ENCODE peak calls at places on chromosome 16, in six cellular contexts. F, S, P, T, L and R are unnamed samples. For H3K9me3, the result is how much of the 10 kb centered on the place peaks cover.

GRCh38 chr16:79286646-79287423 is 313.7 kb downstream of the MAF start:
- DNase-seq in F (no peak), S (peak), P (no peak), T (no peak), L (peak), R (no peak)

GRCh38 chr16:66894948-66895696 is 14.8 kb downstream of the PDP2 start:
- DNase-seq in F (no peak), S (peak), P (peak), T (peak), L (peak), R (peak)

GRCh38 chr16:3980311-3981111 is 100.0 kb upstream of the CREBBP start:
- DNase-seq in F (no peak), S (no peak), P (peak), T (no peak), L (peak), R (peak)

GRCh38 chr16:50666658-50667496 is 14.2 kb downstream of the SNX20 start:
- DNase-seq in F (no peak), S (peak), P (no peak), T (no peak), L (no peak), R (no peak)

GRCh38 chr16:88533945-88534641 is 36.1 kb upstream of the ZC3H18 start:
- DNase-seq in F (peak), S (peak), P (peak), T (peak), L (peak), R (no peak)

GRCh38 chr16:31141489-31142108 is 6.1 kb upstream of the PRSS8 start:
- DNase-seq in F (no peak), S (peak), P (peak), T (no peak), L (peak), R (no peak)

GRCh38 chr16:79758615-79759346 is 158.2 kb upstream of the MAF start:
- DNase-seq in F (no peak), S (no peak), P (no peak), T (no peak), L (no peak), R (peak)

GRCh38 chr16:31043352-31043751 is 10.0 kb downstream of the STX4 start:
- DNase-seq in F (no peak), S (no peak), P (peak), T (no peak), L (no peak), R (no peak)

GRCh38 chr16:4057439-4057877 is 58.8 kb downstream of the ADCY9 start:
- DNase-seq in F (no peak), S (no peak), P (no peak), T (no peak), L (no peak), R (no peak)

GRCh38 chr16:56614549-56614991 is 6.2 kb downstream of the MT2A start:
- DNase-seq in F (no peak), S (no peak), P (peak), T (no peak), L (no peak), R (no peak)

GRCh38 chr16:85169333-85170065 is 57.2 kb upstream of the CIBAR2 start:
- DNase-seq in F (no peak), S (peak), P (no peak), T (peak), L (no peak), R (no peak)

GRCh38 chr16:85170066-85171003 is 58.1 kb upstream of the CIBAR2 start:
- DNase-seq in F (no peak), S (no peak), P (no peak), T (no peak), L (no peak), R (peak)

GRCh38 chr16:85166699-85167588 is 54.7 kb upstream of the CIBAR2 start:
- DNase-seq in F (no peak), S (no peak), P (no peak), T (no peak), L (no peak), R (no peak)

GRCh38 chr16:85167589-85168537 is 55.6 kb upstream of the CIBAR2 start:
- DNase-seq in F (no peak), S (no peak), P (no peak), T (no peak), L (no peak), R (no peak)

GRCh38 chr16:85168732-85169256 is 56.5 kb upstream of the CIBAR2 start:
- DNase-seq in F (no peak), S (peak), P (peak), T (peak), L (peak), R (peak)
- H3K4me3 ChIP-seq in F (peak), S (peak), P (no peak), T (peak), L (peak), R (peak)

GRCh38 chr16:35187665-35188225 is 1728.3 kb downstream of the TP53TG3F start:
- DNase-seq in F (no peak), S (no peak), P (no peak), T (no peak), L (no peak), R (no peak)

GRCh38 chr16:35182943-35183550 is 1723.6 kb downstream of the TP53TG3F start:
- DNase-seq in F (no peak), S (no peak), P (no peak), T (no peak), L (no peak), R (no peak)

GRCh38 chr16:35184356-35184870 is 1725.0 kb downstream of the TP53TG3F start:
- DNase-seq in F (no peak), S (no peak), P (no peak), T (no peak), L (no peak), R (no peak)

GRCh38 chr16:35186045-35186759 is 1726.8 kb downstream of the TP53TG3F start:
- DNase-seq in F (no peak), S (no peak), P (no peak), T (no peak), L (no peak), R (no peak)

GRCh38 chr16:35185366-35186044 is 1726.1 kb downstream of the TP53TG3F start:
- DNase-seq in F (no peak), S (no peak), P (no peak), T (no peak), L (no peak), R (no peak)
- H3K9me3 ChIP-seq in F (under half), S (half or more), P (under half), T (under half), L (under half), R (under half)

DNA sequence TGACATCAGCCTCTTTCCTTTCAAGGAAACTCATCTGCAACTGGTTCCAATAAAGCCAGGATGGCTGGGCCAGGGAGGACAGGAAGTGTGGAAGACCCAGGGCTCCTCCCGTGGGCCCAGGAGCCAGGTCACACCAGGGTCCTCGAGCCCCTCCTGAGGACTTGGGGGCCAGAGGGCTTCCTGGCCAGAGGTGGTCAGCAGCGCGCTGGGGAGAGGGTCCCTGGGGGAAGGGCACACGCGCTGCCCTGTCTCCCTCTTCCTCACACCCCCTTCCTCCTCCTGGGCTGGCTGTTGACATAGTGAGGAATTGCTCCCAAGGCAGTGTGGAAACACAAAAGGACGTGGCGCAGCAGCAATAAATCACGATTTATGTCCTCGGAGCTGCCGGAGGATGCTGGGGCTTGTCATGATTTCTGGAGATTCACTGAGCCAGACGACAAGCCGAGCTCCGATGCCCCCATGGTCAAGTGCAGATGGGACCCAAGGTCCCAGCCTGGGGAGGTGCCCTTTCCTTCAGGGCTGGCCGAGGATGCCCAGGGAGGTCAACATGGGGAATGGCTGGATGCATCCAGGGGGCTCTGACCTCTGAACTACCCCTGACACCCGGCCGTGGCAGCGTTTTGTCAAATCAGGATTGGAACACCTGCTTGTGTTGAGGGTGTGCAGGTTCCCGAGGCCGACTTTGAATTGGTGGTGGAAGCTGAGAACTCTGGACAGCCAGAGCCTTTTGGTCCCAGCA is 152.6 kb downstream of the IRF8 start:
- DNase-seq in F (no peak), S (no peak), P (no peak), T (no peak), L (no peak), R (no peak)
- H3K4me3 ChIP-seq in F (peak), S (no peak), P (no peak), T (no peak), L (no peak), R (no peak)

DNA sequence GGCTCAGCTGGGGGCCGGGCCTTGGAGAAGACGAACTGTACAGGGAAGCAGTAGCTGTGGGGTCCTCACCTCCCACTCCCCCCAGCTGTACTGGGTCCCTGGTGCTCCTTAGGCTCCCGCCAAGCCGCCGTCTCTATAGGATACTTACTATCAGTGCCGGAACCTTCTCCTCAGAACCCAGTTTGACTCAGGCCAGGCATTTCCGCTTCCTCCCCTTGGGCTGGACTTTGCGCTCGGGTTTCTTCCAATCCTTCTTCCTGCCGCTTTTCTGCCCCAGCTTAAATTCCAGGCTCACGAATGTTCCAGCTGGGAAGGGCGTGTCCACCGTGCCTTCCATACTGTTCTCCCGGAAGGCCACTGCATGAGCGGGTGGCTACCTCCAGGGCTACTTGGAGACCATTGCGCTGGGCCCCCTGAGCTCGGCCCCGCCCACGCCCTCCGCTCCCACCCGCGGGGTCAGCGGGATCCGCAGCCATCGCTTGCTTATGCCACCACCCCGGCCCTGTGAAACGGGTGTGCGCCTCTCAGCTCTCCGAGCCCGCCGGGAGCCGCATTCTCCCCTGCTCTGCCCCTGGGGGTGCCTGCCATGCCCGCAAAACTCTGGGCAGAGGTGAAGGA is 1795.9 kb downstream of the TP53TG3F start:
- DNase-seq in F (no peak), S (no peak), P (no peak), T (no peak), L (no peak), R (no peak)
- H3K9me3 ChIP-seq in F (under half), S (half or more), P (under half), T (under half), L (under half), R (under half)

GRCh38 chr16:81003610-81004460 is 2.9 kb downstream of the CMC2 start:
- DNase-seq in F (no peak), S (no peak), P (peak), T (no peak), L (no peak), R (no peak)
- H3K4me3 ChIP-seq in F (peak), S (no peak), P (peak), T (no peak), L (no peak), R (no peak)

GRCh38 chr16:69916445-69916844 is 34.7 kb upstream of the CLEC18A start:
- DNase-seq in F (no peak), S (no peak), P (no peak), T (no peak), L (no peak), R (no peak)
- H3K9me3 ChIP-seq in F (under half), S (under half), P (under half), T (under half), L (under half), R (under half)

DNA sequence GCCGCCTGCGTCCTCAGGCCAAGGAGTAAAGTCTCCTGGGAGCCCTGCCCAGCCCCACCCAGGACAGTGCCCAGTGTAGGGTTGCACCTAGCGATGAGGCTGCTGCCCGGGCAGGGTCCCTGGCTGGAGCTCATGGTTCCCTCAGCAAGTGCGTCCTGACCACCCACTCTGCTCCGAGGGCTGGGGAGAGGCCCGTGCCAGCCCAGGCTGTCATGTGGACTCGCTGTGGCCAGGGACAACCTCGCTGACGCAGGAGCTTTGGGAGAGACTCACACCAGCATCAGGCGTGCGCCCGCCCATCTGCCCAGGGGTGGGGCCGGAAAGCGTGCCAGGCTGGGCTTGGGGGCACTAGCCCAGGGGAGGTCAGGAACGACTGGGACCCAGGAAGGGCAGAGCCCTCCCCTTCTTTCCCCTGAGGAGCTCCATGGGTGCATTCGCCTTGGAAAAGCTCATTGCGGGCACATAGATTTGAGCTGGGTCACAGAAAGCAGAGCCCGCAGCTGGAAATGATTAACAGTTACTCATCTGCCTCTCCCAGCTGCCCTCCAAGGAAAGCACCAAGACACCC is 19.7 kb downstream of the DPEP1 start:
- DNase-seq in F (no peak), S (no peak), P (peak), T (no peak), L (no peak), R (no peak)
- H3K4me3 ChIP-seq in F (no peak), S (no peak), P (no peak), T (no peak), L (no peak), R (no peak)